ENCODE peak calls at places on chromosomes 11 and 22, in nine cellular contexts. X, N, A, V, W, Z, U, E and P are unnamed samples.

GRCh38 chr11:105670811-105671210 is 60.9 kb downstream of the GRIA4 start:
- ATAC-seq in X (no peak), N (no peak), A (no peak), V (no peak), W (no peak), Z (no peak), U (no peak), E (no peak), P (no peak)

GRCh38 chr22:42949159-42949558 is 65.8 kb downstream of the PACSIN2 start:
- ATAC-seq in X (no peak), N (no peak), A (no peak), V (no peak), W (no peak), Z (peak; percentile 26), U (peak; percentile 54), E (peak; percentile 47), P (peak; percentile 63)

GRCh38 chr11:35943294-35943693 is 568 bp upstream of the LDLRAD3 start:
- ATAC-seq in X (no peak), N (no peak), A (no peak), V (no peak), W (no peak), Z (no peak), U (no peak), E (peak; percentile 4), P (no peak)

GRCh38 chr22:31537019-31537535 is 40.7 kb downstream of the SFI1 start:
- ATAC-seq in X (no peak), N (no peak), A (no peak), V (no peak), W (peak; percentile 55), Z (no peak), U (no peak), E (peak; percentile 54), P (no peak)

GRCh38 chr11:3208272-3208671 is 10.3 kb downstream of the MRGPRG start:
- ATAC-seq in X (no peak), N (no peak), A (no peak), V (no peak), W (no peak), Z (no peak), U (no peak), E (no peak), P (no peak)

GRCh38 chr11:111788051-111788450 is 21.9 kb upstream of the PPP2R1B start:
- ATAC-seq in X (no peak), N (no peak), A (no peak), V (no peak), W (no peak), Z (no peak), U (no peak), E (no peak), P (no peak)

GRCh38 chr22:49305215-49305965 is 522.3 kb downstream of the BRD1 start:
- ATAC-seq in X (peak; percentile 77), N (peak; percentile 97), A (peak; percentile 94), V (peak; percentile 49), W (no peak), Z (peak; percentile 79), U (peak; percentile 98), E (peak; percentile 92), P (peak; percentile 70)

GRCh38 chr11:2566223-2567025 is 121.6 kb downstream of the KCNQ1 start:
- ATAC-seq in X (no peak), N (no peak), A (no peak), V (no peak), W (no peak), Z (no peak), U (no peak), E (no peak), P (no peak)

GRCh38 chr11:126385991-126386728 is 30.7 kb downstream of the ST3GAL4 start:
- ATAC-seq in X (no peak), N (no peak), A (no peak), V (no peak), W (no peak), Z (no peak), U (no peak), E (no peak), P (no peak)

GRCh38 chr11:66768088-66768521 is 39.1 kb upstream of the SPTBN2 start:
- ATAC-seq in X (peak; percentile 70), N (no peak), A (no peak), V (no peak), W (no peak), Z (peak; percentile 64), U (peak; percentile 80), E (peak; percentile 82), P (peak; percentile 66)

GRCh38 chr11:96864998-96865397 is 475.2 kb downstream of the JRKL start:
- ATAC-seq in X (no peak), N (no peak), A (no peak), V (no peak), W (no peak), Z (no peak), U (no peak), E (no peak), P (no peak)

GRCh38 chr11:11545285-11546275 is 76.2 kb downstream of the GALNT18 start:
- ATAC-seq in X (no peak), N (peak; percentile 46), A (no peak), V (no peak), W (no peak), Z (peak; percentile 24), U (no peak), E (no peak), P (no peak)

GRCh38 chr22:37370306-37370979 is 56.8 kb downstream of the ELFN2 start:
- ATAC-seq in X (peak; percentile 61), N (no peak), A (no peak), V (peak; percentile 76), W (no peak), Z (peak; percentile 74), U (no peak), E (peak; percentile 71), P (peak; percentile 43)

GRCh38 chr22:32043391-32043790 is 330 bp downstream of the SLC5A1 start:
- ATAC-seq in X (no peak), N (no peak), A (no peak), V (no peak), W (no peak), Z (no peak), U (no peak), E (no peak), P (no peak)

GRCh38 chr22:29668681-29669080 is 51.1 kb upstream of the CABP7 start:
- ATAC-seq in X (no peak), N (no peak), A (no peak), V (no peak), W (no peak), Z (no peak), U (no peak), E (no peak), P (no peak)

GRCh38 chr22:43955883-43956286 is 643 bp downstream of the SAMM50 start:
- ATAC-seq in X (peak; percentile 2), N (peak; percentile 13), A (peak; percentile 1), V (no peak), W (no peak), Z (no peak), U (peak; percentile 11), E (peak; percentile 14), P (no peak)

GRCh38 chr11:35615911-35616900 is 2.1 kb upstream of the FJX1 start:
- ATAC-seq in X (peak; percentile 22), N (no peak), A (no peak), V (no peak), W (peak; percentile 61), Z (peak; percentile 44), U (no peak), E (peak; percentile 51), P (no peak)

GRCh38 chr11:3202759-3203158 is 15.9 kb downstream of the MRGPRG start:
- ATAC-seq in X (no peak), N (no peak), A (no peak), V (no peak), W (peak; percentile 26), Z (no peak), U (no peak), E (no peak), P (no peak)

GRCh38 chr11:119426142-119426541 is 3.2 kb upstream of the THY1 start:
- ATAC-seq in X (no peak), N (no peak), A (no peak), V (no peak), W (no peak), Z (no peak), U (no peak), E (no peak), P (no peak)

GRCh38 chr11:129639300-129639699 is 176.3 kb upstream of the TMEM45B start:
- ATAC-seq in X (no peak), N (peak; percentile 89), A (no peak), V (no peak), W (no peak), Z (no peak), U (peak; percentile 87), E (peak; percentile 12), P (no peak)
- H3K27ac ChIP-seq in X (no peak overlapping the region), N (peak overlapping the region; percentile 10), A (no peak overlapping the region), V (no peak overlapping the region), W (no peak overlapping the region), Z (no peak overlapping the region), U (peak overlapping the region; percentile 48), E (no peak overlapping the region), P (no peak overlapping the region)

GRCh38 chr11:57322881-57323467 is 1.8 kb downstream of the TNKS1BP1 start:
- ATAC-seq in X (no peak), N (no peak), A (no peak), V (no peak), W (no peak), Z (no peak), U (no peak), E (no peak), P (no peak)
- TF ChIP-seq CTCF in X (no peak), N (no peak), A (no peak), V (no peak), W (no peak), Z (no peak), U (no peak), E (no peak), P (no peak)

GRCh38 chr22:39466228-39467006 is 9.6 kb downstream of the MGAT3 start:
- ATAC-seq in X (peak; percentile 62), N (no peak), A (no peak), V (no peak), W (no peak), Z (peak; percentile 62), U (no peak), E (peak; percentile 4), P (peak; percentile 38)
- H3K4me1 ChIP-seq in X (peaks cover 76% of the 10 kb centered on the region), N (peaks cover under 1% of the 10 kb centered on the region), A (peaks cover 75% of the 10 kb centered on the region), V (peaks cover 27% of the 10 kb centered on the region), W (peaks cover 5% of the 10 kb centered on the region), Z (peaks cover 32% of the 10 kb centered on the region), U (peaks cover 6% of the 10 kb centered on the region), E (peaks cover under 1% of the 10 kb centered on the region), P (no peaks in the 10 kb centered on the region)

GRCh38 chr11:8318536-8318935 is 54.9 kb upstream of the LMO1 start:
- ATAC-seq in X (no peak), N (peak; percentile 86), A (peak; percentile 68), V (no peak), W (no peak), Z (peak; percentile 25), U (peak; percentile 73), E (peak; percentile 15), P (no peak)

GRCh38 chr11:8312966-8313365 is 49.3 kb upstream of the LMO1 start:
- ATAC-seq in X (no peak), N (no peak), A (no peak), V (no peak), W (no peak), Z (no peak), U (no peak), E (no peak), P (no peak)

GRCh38 chr11:8317164-8317563 is 53.5 kb upstream of the LMO1 start:
- ATAC-seq in X (no peak), N (no peak), A (no peak), V (no peak), W (no peak), Z (no peak), U (no peak), E (no peak), P (no peak)

GRCh38 chr11:8313504-8314090 is 49.9 kb upstream of the LMO1 start:
- ATAC-seq in X (no peak), N (no peak), A (no peak), V (no peak), W (no peak), Z (no peak), U (no peak), E (no peak), P (no peak)

GRCh38 chr11:8315463-8315862 is 51.8 kb upstream of the LMO1 start:
- ATAC-seq in X (no peak), N (no peak), A (no peak), V (no peak), W (no peak), Z (no peak), U (no peak), E (no peak), P (no peak)
- H3K27ac ChIP-seq in X (no peak overlapping the region), N (no peak overlapping the region), A (no peak overlapping the region), V (no peak overlapping the region), W (no peak overlapping the region), Z (no peak overlapping the region), U (no peak overlapping the region), E (no peak overlapping the region), P (no peak overlapping the region)